ENCODE peak calls at places on chromosomes 1 and 21, in five cellular contexts. N is GM06990, B is colonic mucosa, J is adipocyte, W is ovary. Z is an unnamed sample.
A peak's percentile ranks its signal among the peaks of the same experiment; 100 is the strongest.

GRCh38 chr1:166040223-166040622 is 126.6 kb downstream of the FAM78B start:
- DNase-seq in J (no peak), N (no peak), B (no peak), W (no peak), Z (no peak)

GRCh38 chr1:52032785-52033131 is 852 bp downstream of the KTI12 start:
- DNase-seq in W (peak; percentile 55), B (peak; percentile 61), J (peak; percentile 50), N (peak; percentile 55), Z (no peak)

GRCh38 chr1:119554188-119554587 is 47.2 kb downstream of the HSD3B1 start:
- DNase-seq in J (peak; percentile 85), N (no peak), W (peak; percentile 75), B (peak; percentile 22), Z (no peak)

GRCh38 chr1:175900171-175900570 is 156.8 kb upstream of the TNR start:
- DNase-seq in J (no peak), N (no peak), B (no peak), W (no peak), Z (no peak)

GRCh38 chr1:94887603-94888171 is 39.2 kb downstream of the CNN3 start:
- DNase-seq in B (no peak), J (no peak), W (no peak), N (no peak), Z (no peak)

GRCh38 chr1:18100493-18101063 is 7.0 kb upstream of the IGSF21 start:
- DNase-seq in W (no peak), B (peak; percentile 84), J (peak; percentile 79), N (no peak), Z (peak; percentile 4)

GRCh38 chr1:221161571-221162041 is 282.4 kb downstream of the HLX start:
- DNase-seq in W (no peak), J (no peak), B (no peak), N (no peak), Z (no peak)

GRCh38 chr1:216045400-216045799 is 377.8 kb downstream of the USH2A start:
- DNase-seq in N (no peak), J (peak; percentile 63), W (no peak), B (no peak), Z (peak; percentile 95)

GRCh38 chr1:65528104-65528503 is 107.6 kb downstream of the LEPR start:
- DNase-seq in W (no peak), J (peak; percentile 43), N (no peak), B (no peak), Z (no peak)

GRCh38 chr1:8629241-8630091 is 188.0 kb downstream of the RERE start:
- DNase-seq in B (no peak), J (peak; percentile 43), W (no peak), N (peak; percentile 61), Z (no peak)

GRCh38 chr1:27487927-27488522 is 1.9 kb downstream of the WASF2 start:
- DNase-seq in W (no peak), N (no peak), B (no peak), J (peak; percentile 43), Z (no peak)

GRCh38 chr21:36125513-36126121 is 9.3 kb upstream of the CBR3 start:
- DNase-seq in W (peak; percentile 67), N (no peak), J (peak; percentile 80), B (peak; percentile 69), Z (no peak)

GRCh38 chr1:100075773-100076172 is 57.0 kb downstream of the SASS6 start:
- DNase-seq in N (peak; percentile 49), W (no peak), J (peak; percentile 10), B (no peak), Z (no peak)

GRCh38 chr1:227779021-227779441 is 36.4 kb upstream of the PRSS38 start:
- DNase-seq in N (no peak), W (peak; percentile 26), J (no peak), B (no peak), Z (no peak)

GRCh38 chr21:16535100-16535418 is 805.3 kb downstream of the USP25 start:
- DNase-seq in J (no peak), N (no peak), W (peak; percentile 91), B (no peak), Z (no peak)
- H3K4me3 ChIP-seq in J (peak overlapping the region; percentile 88), N (no peak overlapping the region), W (peak overlapping the region; percentile 51), B (no peak overlapping the region), Z (peak overlapping the region; percentile 0)

GRCh38 chr1:75188892-75189291 is 54.7 kb downstream of the LHX8 start:
- DNase-seq in B (no peak), N (no peak), W (no peak), J (peak; percentile 76), Z (no peak)
- H3K36me3 ChIP-seq in B (no peaks in the 10 kb centered on the region), N (no peaks in the 10 kb centered on the region), W (no peaks in the 10 kb centered on the region), J (no peaks in the 10 kb centered on the region), Z (no peaks in the 10 kb centered on the region)

GRCh38 chr1:15843826-15844572 is 3.5 kb upstream of the SPEN start:
- DNase-seq in W (no peak), J (no peak), B (no peak), N (no peak), Z (no peak)
- H3K4me3 ChIP-seq in W (no peak overlapping the region), J (no peak overlapping the region), B (no peak overlapping the region), N (peak overlapping the region; percentile 18), Z (no peak overlapping the region)

DNA sequence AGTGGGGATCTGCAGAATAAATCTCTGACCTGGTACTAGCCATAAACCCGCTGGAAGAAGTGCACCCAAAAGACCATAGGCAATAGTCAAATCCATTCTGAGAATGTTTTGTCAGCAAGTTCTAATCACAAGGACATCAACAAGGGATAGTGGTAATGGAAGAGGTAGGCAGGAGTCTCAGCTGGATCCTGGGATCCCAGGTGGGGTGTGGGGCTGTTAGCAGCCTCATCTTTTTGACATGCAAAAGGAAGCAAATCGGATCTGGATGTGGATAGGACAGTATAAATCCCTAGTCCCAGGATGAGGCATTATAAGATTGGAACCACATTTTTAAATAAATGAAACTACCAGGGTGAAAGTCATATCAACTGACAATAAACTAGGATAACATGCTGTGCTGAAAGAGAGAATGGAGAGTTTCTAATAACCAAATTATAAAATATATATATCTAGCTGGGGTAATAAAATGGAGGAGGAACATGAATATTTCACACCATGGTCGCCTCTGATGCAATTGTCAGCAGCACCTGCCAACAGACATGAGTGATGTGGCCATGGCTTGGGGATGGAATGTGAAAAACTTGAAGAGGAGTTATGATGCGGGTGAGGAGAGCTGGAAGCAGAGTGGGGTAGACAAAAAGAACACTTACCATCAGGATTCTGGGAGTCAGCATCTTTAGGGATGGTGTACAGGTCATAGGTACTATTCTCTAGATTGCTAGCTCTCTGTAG is 23.7 kb upstream of the PEX19 start:
- DNase-seq in N (no peak), J (peak; percentile 5), W (no peak), B (no peak), Z (no peak)
- H3K36me3 ChIP-seq in N (peaks cover 27% of the 10 kb centered on the region), J (peaks cover 97% of the 10 kb centered on the region), W (no peaks in the 10 kb centered on the region), B (peaks cover 62% of the 10 kb centered on the region), Z (peaks cover 37% of the 10 kb centered on the region)

DNA sequence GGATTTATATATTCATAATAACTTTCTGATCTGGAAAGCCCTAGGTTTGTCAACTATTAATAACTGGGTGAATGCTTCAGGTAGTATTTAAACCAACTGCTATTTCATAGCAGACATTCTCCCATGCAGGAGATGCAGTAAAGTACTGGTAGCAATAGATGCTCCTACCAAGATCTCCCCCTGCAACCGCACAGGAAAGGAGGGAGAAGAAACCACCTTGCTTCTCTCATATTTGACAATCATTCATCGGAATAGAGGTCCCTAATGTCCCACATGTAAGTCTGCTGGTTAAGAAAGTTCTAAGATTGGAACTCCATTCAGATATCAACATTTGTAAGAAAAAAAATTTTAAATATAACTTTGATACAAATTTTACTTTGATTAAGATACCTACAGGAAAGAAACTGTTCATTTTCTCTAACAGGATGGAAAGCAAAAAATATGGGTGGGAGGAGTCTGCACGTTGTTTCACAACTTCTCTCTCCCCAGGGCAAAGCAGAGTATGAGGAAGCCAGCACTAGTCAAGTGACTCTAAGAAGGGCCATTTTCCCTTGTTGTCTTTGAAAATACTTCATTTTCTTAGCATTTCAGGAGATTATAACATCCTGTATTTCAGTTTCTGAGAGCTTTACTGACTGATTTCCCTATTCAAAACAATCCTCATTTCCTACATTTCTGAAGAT is at the start of gene PYHIN1:
- DNase-seq in B (no peak), W (no peak), N (no peak), J (no peak), Z (no peak)
- H3K4me3 ChIP-seq in B (no peak within 1 kb of the TSS), W (no peak within 1 kb of the TSS), N (no peak within 1 kb of the TSS), J (peak within 1 kb of the TSS; percentile 76), Z (no peak within 1 kb of the TSS)

GRCh38 chr1:1827456-1827855 is 49.2 kb upstream of the NADK start:
- DNase-seq in J (no peak), N (no peak), B (no peak), W (no peak), Z (no peak)
- H3K36me3 ChIP-seq in J (peaks cover 34% of the 10 kb centered on the region), N (peaks cover 15% of the 10 kb centered on the region), B (no peaks in the 10 kb centered on the region), W (no peaks in the 10 kb centered on the region), Z (peaks cover 6% of the 10 kb centered on the region)

DNA sequence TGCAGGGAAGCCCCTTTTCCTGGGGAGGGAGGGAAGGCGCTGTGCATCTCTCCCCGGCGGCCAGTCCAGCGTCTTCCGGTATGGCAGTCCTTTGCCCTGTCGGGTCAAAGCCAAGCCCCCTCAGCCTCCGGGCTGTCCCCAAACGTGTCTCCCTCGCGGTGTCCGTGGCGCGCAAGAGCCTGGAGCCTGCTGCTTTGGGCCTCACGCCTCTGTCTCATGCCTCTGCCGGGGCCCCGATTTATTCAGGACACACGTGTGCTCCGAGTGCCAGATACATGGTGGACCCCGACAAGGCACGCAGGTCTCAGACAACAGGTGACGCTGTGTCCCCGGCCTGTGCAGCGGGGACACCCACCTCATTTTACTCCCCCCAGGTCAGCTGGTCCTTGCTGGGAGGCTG is 176.7 kb downstream of the CAMTA1 start:
- DNase-seq in B (no peak), W (no peak), N (no peak), J (no peak), Z (no peak)
- H3K4me3 ChIP-seq in B (peak overlapping the region; percentile 20), W (no peak overlapping the region), N (peak overlapping the region; percentile 27), J (no peak overlapping the region), Z (no peak overlapping the region)

GRCh38 chr21:34822957-34823356 is 154.2 kb downstream of the CLIC6 start:
- DNase-seq in W (no peak), N (no peak), B (peak; percentile 12), J (no peak), Z (no peak)
- H3K36me3 ChIP-seq in W (no peaks in the 10 kb centered on the region), N (no peaks in the 10 kb centered on the region), B (no peaks in the 10 kb centered on the region), J (peaks cover 74% of the 10 kb centered on the region), Z (peaks cover 47% of the 10 kb centered on the region)

GRCh38 chr1:207049054-207049453 is 2.0 kb downstream of the YOD1 start:
- DNase-seq in W (no peak), J (no peak), N (no peak), B (no peak), Z (no peak)
- H3K4me3 ChIP-seq in W (no peak overlapping the region), J (peak overlapping the region; percentile 99), N (no peak overlapping the region), B (no peak overlapping the region), Z (no peak overlapping the region)

GRCh38 chr1:212614398-212615091 is 6.0 kb downstream of the ATF3 start:
- DNase-seq in B (no peak), N (peak; percentile 58), J (no peak), W (no peak), Z (no peak)
- H3K36me3 ChIP-seq in B (no peaks in the 10 kb centered on the region), N (peaks cover 22% of the 10 kb centered on the region), J (peaks cover 46% of the 10 kb centered on the region), W (no peaks in the 10 kb centered on the region), Z (peaks cover 4% of the 10 kb centered on the region)